ENCODE peak calls at places on chromosome 6, in eight cellular contexts. J is HTR-8/SVneo; O is activated naive CD8-positive, alpha-beta T cell treated with anti-CD3 and anti-CD28 coated beads, Interleukin-2, amount 50 U/mL, for 24 hours; E is A549; R is posterior vena cava; Q is PC-3; C is sciatic nerve; X is AML-193. A is an unnamed sample.

GRCh38 chr6:33147807-33148666 is 44.2 kb downstream of the COL11A2 start:
- DNase-seq in Q (peak; percentile 63), O (no peak), X (peak; percentile 48), R (no peak), J (peak; percentile 47), C (no peak), E (no peak), A (peak; percentile 61)

GRCh38 chr6:108661430-108661829 is 100.7 kb downstream of the FOXO3 start:
- DNase-seq in R (no peak), C (no peak), X (no peak), J (no peak), O (no peak), E (no peak), Q (peak; percentile 63), A (peak; percentile 54)

GRCh38 chr6:18122128-18123093 is at the start of gene NHLRC1:
- DNase-seq in Q (peak; percentile 93), X (no peak), C (peak; percentile 94), O (peak; percentile 82), J (peak; percentile 88), E (peak; percentile 58), R (peak; percentile 98), A (peak; percentile 80)

GRCh38 chr6:90811596-90812226 is 224.8 kb upstream of the MAP3K7 start:
- DNase-seq in X (no peak), R (no peak), C (no peak), J (no peak), E (no peak), Q (no peak), O (no peak), A (no peak)

GRCh38 chr6:62367601-62368000 is 81.6 kb upstream of the KHDRBS2 start:
- DNase-seq in X (peak; percentile 70), R (no peak), O (no peak), Q (no peak), C (no peak), J (no peak), E (no peak), A (no peak)

GRCh38 chr6:10901751-10902150 is 14.9 kb downstream of the SYCP2L start:
- DNase-seq in X (peak; percentile 56), J (no peak), O (no peak), C (no peak), R (no peak), E (no peak), Q (no peak), A (no peak)

GRCh38 chr6:169042061-169042460 is 211.6 kb downstream of the THBS2 start:
- DNase-seq in O (no peak), C (no peak), X (no peak), Q (peak; percentile 41), R (no peak), J (no peak), E (no peak), A (no peak)

GRCh38 chr6:49565855-49566254 is 15.4 kb downstream of the C6orf141 start:
- DNase-seq in O (no peak), J (peak; percentile 55), X (no peak), C (no peak), E (no peak), Q (peak; percentile 65), R (peak; percentile 63), A (peak; percentile 21)

GRCh38 chr6:87393026-87393622 is 14.6 kb upstream of the CFAP206 start:
- DNase-seq in J (peak; percentile 12), C (no peak), E (peak; percentile 25), Q (peak; percentile 64), X (peak; percentile 93), R (no peak), O (peak; percentile 17), A (peak; percentile 49)

GRCh38 chr6:121382467-121383121 is 48.3 kb upstream of the TBC1D32 start:
- DNase-seq in R (no peak), C (no peak), X (no peak), O (no peak), Q (peak; percentile 5), E (no peak), J (no peak), A (no peak)